ENCODE peak calls at places on chromosomes 16 and 17, in four cellular contexts. One of them, this sample, is unnamed.

GRCh38 chr17:64598672-64599071 is 63.4 kb downstream of the SMURF2 start:
- DNase-seq in GM12878: no peak
- DNase-seq in HepG2: no peak
- DNase-seq in K562: peak
- DNase-seq in this sample: no peak

GRCh38 chr17:56913000-56913866 is 616 bp downstream of the TRIM25 start:
- DNase-seq in K562: peak
- DNase-seq in GM12878: no peak
- DNase-seq in HepG2: no peak
- DNase-seq in this sample: peak

GRCh38 chr16:20833081-20833480 is 26.8 kb downstream of the REXO5 start:
- DNase-seq in K562: no peak
- DNase-seq in HepG2: no peak
- DNase-seq in GM12878: no peak
- DNase-seq in this sample: no peak

GRCh38 chr17:82603981-82604448 is 44.2 kb downstream of the WDR45B start:
- DNase-seq in K562: peak
- DNase-seq in GM12878: no peak
- DNase-seq in HepG2: no peak
- DNase-seq in this sample: no peak

GRCh38 chr16:27595461-27595860 is 45.5 kb downstream of the KATNIP start:
- DNase-seq in GM12878: no peak
- DNase-seq in HepG2: no peak
- DNase-seq in K562: no peak
- DNase-seq in this sample: no peak

GRCh38 chr17:35871415-35871814 is 2.7 kb upstream of the HEATR9 start:
- DNase-seq in K562: no peak
- DNase-seq in GM12878: no peak
- DNase-seq in HepG2: no peak
- DNase-seq in this sample: peak

GRCh38 chr16:47523342-47524006 is 62.3 kb downstream of the PHKB start:
- DNase-seq in HepG2: peak
- DNase-seq in GM12878: peak
- DNase-seq in K562: no peak
- DNase-seq in this sample: no peak

GRCh38 chr17:17809527-17810373 is 27.0 kb downstream of the SREBF1 start:
- DNase-seq in HepG2: no peak
- DNase-seq in K562: no peak
- DNase-seq in GM12878: no peak
- DNase-seq in this sample: peak

GRCh38 chr16:2303923-2304322 is 36.0 kb upstream of the RNPS1 start:
- DNase-seq in GM12878: no peak
- DNase-seq in K562: no peak
- DNase-seq in HepG2: no peak
- DNase-seq in this sample: no peak

GRCh38 chr17:43401293-43401692 is 2.5 kb downstream of the ARL4D start:
- DNase-seq in GM12878: no peak
- DNase-seq in HepG2: no peak
- DNase-seq in K562: no peak
- DNase-seq in this sample: no peak

GRCh38 chr16:10622036-10622921 is 41.9 kb upstream of the EMP2 start:
- DNase-seq in GM12878: no peak
- DNase-seq in K562: peak
- DNase-seq in HepG2: no peak
- DNase-seq in this sample: no peak

GRCh38 chr17:77501101-77501566 is 360.4 kb downstream of the SEC14L1 start:
- DNase-seq in HepG2: peak
- DNase-seq in GM12878: no peak
- DNase-seq in K562: peak
- DNase-seq in this sample: peak

GRCh38 chr17:70332811-70333210 is 163.5 kb downstream of the KCNJ2 start:
- DNase-seq in HepG2: no peak
- DNase-seq in GM12878: no peak
- DNase-seq in K562: no peak
- DNase-seq in this sample: no peak

GRCh38 chr17:34853916-34854315 is 107.3 kb downstream of the CCT6B start:
- DNase-seq in K562: no peak
- DNase-seq in HepG2: no peak
- DNase-seq in GM12878: no peak
- DNase-seq in this sample: no peak

GRCh38 chr16:89117975-89118289 is 24.3 kb downstream of the ACSF3 start:
- DNase-seq in HepG2: no peak
- DNase-seq in GM12878: no peak
- DNase-seq in K562: no peak
- DNase-seq in this sample: peak

GRCh38 chr17:62763891-62764600 is 44.1 kb downstream of the MARCHF10 start:
- DNase-seq in HepG2: no peak
- DNase-seq in K562: no peak
- DNase-seq in GM12878: no peak
- DNase-seq in this sample: no peak

GRCh38 chr17:38730526-38731379 is 612 bp downstream of the CISD3 start:
- DNase-seq in GM12878: no peak
- DNase-seq in K562: no peak
- DNase-seq in HepG2: peak
- DNase-seq in this sample: peak

GRCh38 chr17:27984816-27985215 is 57.7 kb upstream of the NLK start:
- DNase-seq in GM12878: no peak
- DNase-seq in K562: no peak
- DNase-seq in HepG2: no peak
- DNase-seq in this sample: no peak

GRCh38 chr17:19354123-19354522 is 8.4 kb downstream of the B9D1 start:
- DNase-seq in K562: no peak
- DNase-seq in HepG2: no peak
- DNase-seq in GM12878: no peak
- DNase-seq in this sample: no peak

GRCh38 chr17:27975146-27976011 is 67.1 kb upstream of the NLK start:
- DNase-seq in K562: peak
- DNase-seq in GM12878: no peak
- DNase-seq in HepG2: no peak
- DNase-seq in this sample: no peak

GRCh38 chr16:89266521-89267134 is 49.1 kb downstream of the ZNF778 start:
- DNase-seq in HepG2: no peak
- DNase-seq in GM12878: no peak
- DNase-seq in K562: no peak
- DNase-seq in this sample: no peak

GRCh38 chr17:1142503-1143095 is 37.2 kb downstream of the ABR start:
- DNase-seq in K562: no peak
- DNase-seq in HepG2: no peak
- DNase-seq in GM12878: no peak
- DNase-seq in this sample: no peak
- TF ChIP-seq NR2C2 in K562: no peak
- TF ChIP-seq NR2C2 in HepG2: no peak
- TF ChIP-seq NR2C2 in GM12878: no peak
- TF ChIP-seq NR2C2 in this sample: no peak

GRCh38 chr17:75614556-75615270 is 18.5 kb upstream of the SMIM5 start:
- DNase-seq in GM12878: no peak
- DNase-seq in K562: no peak
- DNase-seq in HepG2: no peak
- DNase-seq in this sample: no peak

GRCh38 chr17:75612906-75613626 is 20.2 kb upstream of the SMIM5 start:
- DNase-seq in K562: no peak
- DNase-seq in HepG2: no peak
- DNase-seq in GM12878: no peak
- DNase-seq in this sample: no peak

GRCh38 chr17:75614006-75614405 is 19.2 kb upstream of the SMIM5 start:
- DNase-seq in HepG2: no peak
- DNase-seq in K562: peak
- DNase-seq in GM12878: no peak
- DNase-seq in this sample: peak

GRCh38 chr17:75611746-75612437 is 21.3 kb upstream of the SMIM5 start:
- DNase-seq in K562: no peak
- DNase-seq in HepG2: no peak
- DNase-seq in GM12878: no peak
- DNase-seq in this sample: no peak

GRCh38 chr17:75610103-75610984 is 22.7 kb downstream of the MYO15B start:
- DNase-seq in GM12878: no peak
- DNase-seq in HepG2: peak
- DNase-seq in K562: no peak
- DNase-seq in this sample: no peak
- TF ChIP-seq NR2C2 in GM12878: no peak
- TF ChIP-seq NR2C2 in HepG2: no peak
- TF ChIP-seq NR2C2 in K562: no peak
- TF ChIP-seq NR2C2 in this sample: no peak

GRCh38 chr16:18788828-18789514 is 1.2 kb downstream of the RPS15A start:
- DNase-seq in K562: no peak
- DNase-seq in GM12878: no peak
- DNase-seq in HepG2: no peak
- DNase-seq in this sample: no peak
- TF ChIP-seq NR2C2 in K562: no peak
- TF ChIP-seq NR2C2 in GM12878: no peak
- TF ChIP-seq NR2C2 in HepG2: no peak
- TF ChIP-seq NR2C2 in this sample: no peak

GRCh38 chr16:28873543-28874201 is 4.6 kb upstream of the ATP2A1 start:
- DNase-seq in HepG2: no peak
- DNase-seq in K562: peak
- DNase-seq in GM12878: no peak
- DNase-seq in this sample: peak
- TF ChIP-seq NR2C2 in HepG2: no peak
- TF ChIP-seq NR2C2 in K562: no peak
- TF ChIP-seq NR2C2 in GM12878: no peak
- TF ChIP-seq NR2C2 in this sample: no peak

GRCh38 chr17:75650874-75651273 is 16.1 kb downstream of the RECQL5 start:
- DNase-seq in K562: no peak
- DNase-seq in HepG2: no peak
- DNase-seq in GM12878: no peak
- DNase-seq in this sample: no peak
- TF ChIP-seq NR2C2 in K562: no peak
- TF ChIP-seq NR2C2 in HepG2: no peak
- TF ChIP-seq NR2C2 in GM12878: no peak
- TF ChIP-seq NR2C2 in this sample: no peak

GRCh38 chr17:68707032-68707431 is 105.9 kb upstream of the FAM20A start:
- DNase-seq in GM12878: no peak
- DNase-seq in HepG2: no peak
- DNase-seq in K562: no peak
- DNase-seq in this sample: no peak

GRCh38 chr17:68704897-68705296 is 103.7 kb upstream of the FAM20A start:
- DNase-seq in HepG2: no peak
- DNase-seq in K562: no peak
- DNase-seq in GM12878: no peak
- DNase-seq in this sample: no peak

GRCh38 chr17:68705331-68706166 is 104.4 kb upstream of the FAM20A start:
- DNase-seq in HepG2: no peak
- DNase-seq in GM12878: no peak
- DNase-seq in K562: no peak
- DNase-seq in this sample: no peak

GRCh38 chr17:68709461-68709860 is 108.3 kb upstream of the FAM20A start:
- DNase-seq in GM12878: no peak
- DNase-seq in HepG2: no peak
- DNase-seq in K562: no peak
- DNase-seq in this sample: no peak

GRCh38 chr17:68706351-68706750 is 105.2 kb upstream of the FAM20A start:
- DNase-seq in K562: no peak
- DNase-seq in HepG2: no peak
- DNase-seq in GM12878: no peak
- DNase-seq in this sample: no peak
- TF ChIP-seq NR2C2 in K562: no peak
- TF ChIP-seq NR2C2 in HepG2: no peak
- TF ChIP-seq NR2C2 in GM12878: no peak
- TF ChIP-seq NR2C2 in this sample: no peak

GRCh38 chr16:54936979-54937672 is 6.5 kb downstream of the IRX5 start:
- DNase-seq in GM12878: no peak
- DNase-seq in HepG2: no peak
- DNase-seq in K562: no peak
- DNase-seq in this sample: peak

GRCh38 chr16:54939537-54940278 is 9.0 kb downstream of the IRX5 start:
- DNase-seq in GM12878: no peak
- DNase-seq in HepG2: no peak
- DNase-seq in K562: peak
- DNase-seq in this sample: peak

GRCh38 chr16:54940279-54940604 is 9.6 kb downstream of the IRX5 start:
- DNase-seq in HepG2: no peak
- DNase-seq in GM12878: no peak
- DNase-seq in K562: no peak
- DNase-seq in this sample: no peak

GRCh38 chr16:54937673-54938350 is 7.1 kb downstream of the IRX5 start:
- DNase-seq in K562: no peak
- DNase-seq in GM12878: no peak
- DNase-seq in HepG2: no peak
- DNase-seq in this sample: no peak

DNA sequence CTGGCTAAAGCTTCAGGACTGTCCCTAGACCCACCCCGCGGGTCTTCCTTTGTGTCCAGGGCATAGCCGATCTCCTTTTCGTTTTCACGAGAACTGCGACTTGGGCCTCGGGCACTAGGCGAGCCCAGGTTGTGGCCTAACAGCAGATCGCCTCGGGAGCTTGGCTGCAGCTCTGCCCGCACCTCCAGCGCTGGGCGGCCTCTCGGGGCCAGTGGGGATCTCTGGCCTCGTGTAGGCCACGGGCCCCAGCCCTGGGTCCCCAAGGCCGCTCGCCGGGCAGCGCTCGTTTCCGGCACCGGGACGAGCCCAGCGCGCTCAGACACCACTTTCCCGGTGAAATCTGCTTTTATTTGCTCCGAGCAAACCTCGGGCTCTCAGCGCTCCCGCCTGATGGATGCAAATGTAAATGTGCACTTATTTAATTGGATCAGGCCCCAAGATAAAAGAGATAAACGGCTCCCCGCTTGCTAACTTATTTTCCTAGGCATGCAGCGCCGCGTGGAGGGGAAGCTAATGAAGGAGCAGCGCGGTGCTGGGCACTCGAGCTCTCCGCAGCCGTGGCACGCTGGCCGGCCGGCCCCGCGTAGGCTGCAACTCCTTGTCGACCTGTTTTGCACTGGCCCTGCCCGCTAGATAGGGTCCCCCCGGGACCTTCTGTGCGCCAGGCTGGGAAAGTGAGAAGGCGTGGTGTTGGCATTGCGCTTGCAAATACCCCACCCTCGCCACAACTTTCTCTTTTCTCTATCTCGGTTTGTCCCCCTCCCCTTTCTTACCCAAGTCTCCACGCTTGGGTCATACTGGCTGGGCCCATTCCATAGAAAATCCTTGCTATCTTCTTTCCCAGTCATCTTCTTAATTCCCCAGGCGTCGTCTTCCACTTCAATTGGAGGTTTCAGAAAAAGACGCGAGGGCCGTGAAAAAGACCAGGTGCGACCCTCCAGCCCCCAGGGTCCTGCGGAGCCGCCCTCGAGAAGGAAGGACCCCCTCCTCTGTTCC is 8.0 kb downstream of the IRX5 start:
- DNase-seq in GM12878: no peak
- DNase-seq in HepG2: no peak
- DNase-seq in K562: no peak
- DNase-seq in this sample: peak
- TF ChIP-seq NR2C2 in GM12878: no peak
- TF ChIP-seq NR2C2 in HepG2: no peak
- TF ChIP-seq NR2C2 in K562: no peak
- TF ChIP-seq NR2C2 in this sample: no peak

This sample was measured in WTC11.